ENCODE peak calls at places on chromosomes 5 and 9, in ten cellular contexts. G, B, U, E, I, W, J, M, L and N are unnamed samples.

GRCh38 chr9:90188656-90189055 is 454.0 kb downstream of the DIRAS2 start:
- DNase-seq in G (no peak), B (no peak), U (no peak), E (no peak), I (no peak), W (no peak), J (no peak), M (no peak), L (no peak), N (no peak)

GRCh38 chr5:16550316-16550952 is 66.4 kb downstream of the RETREG1 start:
- DNase-seq in G (peak; percentile 68), B (no peak), U (peak; percentile 63), E (no peak), I (peak; percentile 50), W (peak; percentile 60), J (peak; percentile 75), M (peak; percentile 19), L (no peak), N (no peak)

GRCh38 chr9:130074391-130075115 is 20.8 kb downstream of the GPR107 start:
- DNase-seq in G (no peak), B (no peak), U (peak; percentile 90), E (no peak), I (no peak), W (no peak), J (no peak), M (no peak), L (no peak), N (no peak)

GRCh38 chr5:132335402-132335801 is 34.1 kb upstream of the SLC22A5 start:
- DNase-seq in G (no peak), B (no peak), U (no peak), E (no peak), I (no peak), W (no peak), J (no peak), M (no peak), L (no peak), N (no peak)

GRCh38 chr5:177140312-177140711 is 6.7 kb downstream of the NSD1 start:
- DNase-seq in G (no peak), B (peak; percentile 16), U (no peak), E (no peak), I (no peak), W (no peak), J (no peak), M (no peak), L (no peak), N (no peak)

GRCh38 chr5:135332519-135333150 is 66.4 kb downstream of the MACROH2A1 start:
- DNase-seq in G (peak; percentile 80), B (no peak), U (peak; percentile 66), E (no peak), I (peak; percentile 55), W (peak; percentile 71), J (peak; percentile 70), M (no peak), L (no peak), N (no peak)

GRCh38 chr5:53253421-53253871 is 143.9 kb upstream of the MOCS2 start:
- DNase-seq in G (peak; percentile 29), B (no peak), U (no peak), E (no peak), I (no peak), W (peak; percentile 92), J (no peak), M (no peak), L (no peak), N (no peak)

GRCh38 chr5:61167382-61167781 is 5.1 kb upstream of the SMIM15 start:
- DNase-seq in G (peak; percentile 60), B (no peak), U (peak; percentile 68), E (no peak), I (no peak), W (peak; percentile 55), J (peak; percentile 28), M (no peak), L (no peak), N (no peak)

GRCh38 chr5:41649659-41650058 is 139.3 kb upstream of the PLCXD3 start:
- DNase-seq in G (no peak), B (no peak), U (peak; percentile 69), E (no peak), I (no peak), W (peak; percentile 69), J (no peak), M (no peak), L (no peak), N (peak; percentile 12)

GRCh38 chr5:61309115-61309514 is 22.9 kb upstream of the ZSWIM6 start:
- DNase-seq in G (no peak), B (no peak), U (no peak), E (no peak), I (peak; percentile 48), W (no peak), J (no peak), M (no peak), L (no peak), N (no peak)

GRCh38 chr5:142016576-142016975 is 3.7 kb upstream of the GNPDA1 start:
- DNase-seq in G (no peak), B (no peak), U (no peak), E (no peak), I (no peak), W (no peak), J (no peak), M (no peak), L (no peak), N (no peak)

GRCh38 chr9:113511856-113512761 is 48.6 kb downstream of the RGS3 start:
- DNase-seq in G (peak; percentile 39), B (peak; percentile 81), U (no peak), E (no peak), I (no peak), W (peak; percentile 76), J (no peak), M (peak; percentile 75), L (no peak), N (no peak)